ENCODE peak calls at places on chromosomes 11 and 22, in nine cellular contexts. C is cardiac muscle cell, M is psoas muscle, L is left ventricle myocardium inferior, B is HFF-Myc, H is PC-3, W is spleen, Z is A549, V is gastrocnemius medialis. I is an unnamed sample.

GRCh38 chr11:66768088-66768521 is 39.1 kb upstream of the SPTBN2 start:
- DNase-seq in W (no peak), C (peak; percentile 51), V (no peak), B (no peak), L (no peak), H (no peak), Z (peak; percentile 6), M (no peak), I (no peak)

GRCh38 chr11:6219359-6219758 is 14.0 kb downstream of the C11orf42 start:
- DNase-seq in W (no peak), V (no peak), M (no peak), H (peak; percentile 89), C (peak; percentile 88), Z (no peak), L (no peak), B (peak; percentile 65), I (no peak)

GRCh38 chr22:50247748-50248147 is 2.9 kb upstream of the TUBGCP6 start:
- DNase-seq in M (peak; percentile 67), H (peak; percentile 34), Z (no peak), C (peak; percentile 81), V (no peak), L (no peak), W (no peak), B (no peak), I (peak; percentile 66)

GRCh38 chr11:27635567-27636037 is 64.7 kb downstream of the BDNF start:
- DNase-seq in W (no peak), L (no peak), V (no peak), B (peak; percentile 25), C (no peak), M (no peak), H (no peak), Z (no peak), I (no peak)

GRCh38 chr22:49963647-49964026 is 3.1 kb downstream of the PIM3 start:
- DNase-seq in H (no peak), W (no peak), C (no peak), M (peak; percentile 56), Z (no peak), B (no peak), L (peak; percentile 15), V (peak; percentile 2), I (no peak)

GRCh38 chr11:17257200-17257599 is 19.3 kb upstream of the NUCB2 start:
- DNase-seq in W (no peak), H (peak; percentile 68), M (no peak), Z (no peak), V (no peak), C (peak; percentile 72), L (no peak), B (no peak), I (no peak)

GRCh38 chr11:71298761-71299181 is 46.4 kb upstream of the SHANK2 start:
- DNase-seq in V (no peak), W (no peak), L (no peak), C (no peak), H (no peak), M (no peak), B (no peak), Z (no peak), I (no peak)

GRCh38 chr11:37710031-37710430 is 1112.0 kb upstream of the RAG2 start:
- DNase-seq in C (peak; percentile 66), M (no peak), L (no peak), V (no peak), Z (no peak), H (no peak), W (no peak), B (no peak), I (no peak)

GRCh38 chr11:12137938-12138731 is 27.7 kb downstream of the MICAL2 start:
- DNase-seq in W (peak; percentile 11), Z (no peak), V (no peak), L (no peak), B (peak; percentile 31), M (no peak), H (no peak), C (peak; percentile 78), I (no peak)

GRCh38 chr11:46247664-46248063 is 29.8 kb upstream of the CREB3L1 start:
- DNase-seq in V (no peak), L (no peak), W (no peak), M (no peak), B (no peak), C (peak; percentile 47), H (peak; percentile 77), Z (peak; percentile 46), I (peak; percentile 76)

DNA sequence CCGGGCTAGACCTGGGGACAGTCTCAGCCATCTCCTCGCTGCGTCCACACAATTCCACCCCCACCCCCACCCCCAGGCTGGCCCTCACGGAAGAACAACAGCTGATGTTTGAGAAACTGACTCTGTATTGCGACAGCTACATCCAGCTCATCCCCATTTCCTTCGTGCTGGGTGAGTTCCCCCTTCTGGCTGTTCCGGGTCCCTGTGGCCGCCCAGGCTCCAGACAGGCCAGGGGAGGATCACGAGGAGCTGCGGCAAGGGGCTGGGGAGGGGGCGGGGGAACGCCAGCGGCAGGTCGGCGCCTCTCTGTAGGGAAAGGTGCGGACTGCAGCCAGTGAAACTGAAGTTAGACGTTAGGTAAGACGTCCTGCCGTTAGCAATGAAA is 4.9 kb downstream of the BEST1 start:
- DNase-seq in V (peak; percentile 65), Z (peak; percentile 70), L (peak; percentile 70), W (peak; percentile 91), C (peak; percentile 93), B (no peak), H (no peak), M (peak; percentile 80), I (no peak)
- TF ChIP-seq CTCF in V (no peak), Z (no peak), L (peak; percentile 37), W (peak; percentile 21), C (peak; percentile 34), B (peak; percentile 2), H (no peak), M (no peak), I (no peak)

DNA sequence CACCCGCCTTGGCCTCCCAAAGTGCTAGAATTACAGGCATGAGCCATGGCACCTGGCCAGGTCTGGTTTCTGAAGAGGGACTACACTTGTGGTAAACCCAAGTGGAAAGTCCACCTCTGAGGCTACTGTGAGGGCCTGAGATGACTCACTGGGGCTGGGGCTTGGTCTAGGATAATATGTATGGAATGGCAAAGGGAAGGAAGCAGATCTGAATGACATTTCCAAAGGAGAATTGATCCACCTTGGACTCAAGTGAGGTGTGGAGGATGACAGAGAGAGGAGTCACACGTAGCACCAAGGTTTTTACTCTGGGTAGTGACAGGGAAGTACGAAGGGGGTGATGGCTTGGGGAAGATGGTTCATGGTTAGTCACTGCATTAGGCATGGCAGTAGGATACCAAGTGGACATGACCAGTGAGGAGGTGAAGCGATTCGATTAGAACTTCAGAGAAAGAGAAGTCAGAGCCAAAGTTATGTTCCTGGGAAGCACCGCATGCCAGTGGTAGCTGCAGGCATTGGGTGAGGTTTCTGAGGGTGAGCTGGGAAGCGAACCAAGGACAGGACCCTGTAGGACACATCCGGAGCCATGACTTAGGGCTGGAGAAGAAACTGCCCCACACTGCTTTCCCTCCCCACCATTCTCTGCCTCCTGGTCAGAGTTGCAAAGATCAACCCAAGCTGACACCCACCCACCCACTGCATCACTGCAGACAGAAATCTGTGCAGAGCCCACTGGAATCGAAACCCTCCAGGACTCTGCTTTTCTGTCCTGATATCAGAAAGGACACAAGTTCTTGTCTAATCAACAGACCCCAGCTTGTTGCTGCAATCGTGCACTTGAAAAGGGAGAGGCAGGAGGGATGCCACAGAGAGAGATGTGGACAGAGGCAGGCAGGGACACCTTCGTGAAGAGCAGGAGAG is 13.0 kb upstream of the BCL9L start:
- DNase-seq in M (no peak), B (no peak), V (no peak), H (peak; percentile 99), L (no peak), W (no peak), C (peak; percentile 61), Z (no peak), I (no peak)
- H3K4me3 ChIP-seq in M (no peak overlapping the region), B (no peak overlapping the region), V (no peak overlapping the region), H (no peak overlapping the region), L (no peak overlapping the region), W (no peak overlapping the region), C (no peak overlapping the region), Z (no peak overlapping the region), I (no peak overlapping the region)

GRCh38 chr11:102850973-102851745 is 7.8 kb upstream of the MMP3 start:
- DNase-seq in V (no peak), H (peak; percentile 94), M (no peak), C (peak; percentile 16), Z (no peak), B (peak; percentile 35), L (no peak), W (no peak), I (peak; percentile 87)

GRCh38 chr11:102842930-102843329 is 479 bp downstream of the MMP3 start:
- DNase-seq in Z (no peak), B (no peak), H (no peak), L (no peak), C (no peak), W (no peak), M (no peak), V (no peak), I (no peak)

GRCh38 chr11:102843474-102843873 is at the start of gene MMP3:
- DNase-seq in H (peak; percentile 73), L (no peak), Z (no peak), C (no peak), B (peak; percentile 30), W (no peak), M (no peak), V (no peak), I (no peak)

GRCh38 chr11:102849319-102849718 is 5.9 kb upstream of the MMP3 start:
- DNase-seq in B (no peak), Z (no peak), C (peak; percentile 11), H (peak; percentile 85), V (no peak), M (no peak), L (no peak), W (no peak), I (no peak)

GRCh38 chr11:102846292-102846691 is 2.9 kb upstream of the MMP3 start:
- DNase-seq in B (no peak), W (no peak), M (no peak), C (no peak), V (no peak), H (peak; percentile 74), L (no peak), Z (no peak), I (no peak)
- TF ChIP-seq CTCF in B (no peak), W (no peak), M (no peak), C (no peak), V (no peak), H (no peak), L (no peak), Z (no peak), I (no peak)

DNA sequence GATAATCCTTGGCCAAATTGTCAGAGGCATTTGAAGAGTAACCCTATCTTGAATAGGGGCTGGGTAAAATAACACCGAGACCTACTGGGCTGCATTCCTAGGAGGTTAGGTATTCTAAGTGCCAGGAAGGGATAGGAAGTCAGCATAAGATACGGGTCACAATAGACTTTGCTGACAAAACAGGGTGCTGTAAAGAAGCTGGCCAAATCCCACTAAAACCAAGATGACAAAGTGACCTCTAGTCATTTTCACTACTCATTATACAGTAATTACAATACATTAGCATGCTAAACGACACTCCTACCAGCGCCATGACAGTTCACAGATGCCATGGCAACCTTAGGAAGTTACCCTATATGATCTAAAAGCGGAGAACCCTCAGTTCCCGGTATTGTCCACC is 964 bp upstream of the REXO2 start:
- DNase-seq in H (peak; percentile 80), C (no peak), Z (no peak), L (no peak), V (no peak), W (no peak), M (no peak), B (no peak), I (no peak)
- H3K4me3 ChIP-seq in H (peak overlapping the region; percentile 97), C (no peak overlapping the region), Z (no peak overlapping the region), L (no peak overlapping the region), V (no peak overlapping the region), W (no peak overlapping the region), M (no peak overlapping the region), B (no peak overlapping the region), I (no peak overlapping the region)